ENCODE peak calls at places on chromosome 10, in ten cellular contexts. M is AG04450, B is mucosa of descending colon, N is GM23338, I is suprapubic skin, Q is astrocyte of the cerebellum, O is body of pancreas, F is neural progenitor cell, G is lower leg skin, E is endodermal cell. A is an unnamed sample.

GRCh38 chr10:126147866-126148578 is 240.3 kb downstream of the ADAM12 start:
- DNase-seq in M (no peak), B (no peak), N (no peak), I (no peak), Q (peak; percentile 81), O (no peak), F (peak; percentile 79), G (no peak), E (no peak), A (no peak)

GRCh38 chr10:47123889-47124288 is 176.1 kb upstream of the GDF10 start:
- DNase-seq in M (no peak), B (no peak), N (no peak), I (no peak), Q (no peak), O (no peak), F (no peak), G (peak; percentile 50), E (peak; percentile 26), A (no peak)

GRCh38 chr10:103651783-103652476 is 158.4 kb downstream of the NEURL1 start:
- DNase-seq in M (no peak), B (peak; percentile 58), N (no peak), I (no peak), Q (no peak), O (no peak), F (no peak), G (no peak), E (no peak), A (no peak)

GRCh38 chr10:110493832-110494426 is 3.8 kb upstream of the DUSP5 start:
- DNase-seq in M (no peak), B (no peak), N (no peak), I (no peak), Q (no peak), O (no peak), F (no peak), G (no peak), E (peak; percentile 78), A (no peak)

GRCh38 chr10:132703305-132704007 is 82.5 kb downstream of the NKX6-2 start:
- DNase-seq in M (no peak), B (peak; percentile 33), N (no peak), I (peak; percentile 47), Q (no peak), O (no peak), F (no peak), G (no peak), E (peak; percentile 26), A (no peak)

GRCh38 chr10:131947631-131948347 is 33.9 kb downstream of the BNIP3 start:
- DNase-seq in M (peak; percentile 24), B (no peak), N (no peak), I (peak; percentile 31), Q (peak; percentile 53), O (no peak), F (no peak), G (peak; percentile 52), E (peak; percentile 34), A (no peak)

GRCh38 chr10:116721991-116722392 is 20.4 kb downstream of the HSPA12A start:
- DNase-seq in M (no peak), B (no peak), N (no peak), I (peak; percentile 34), Q (no peak), O (no peak), F (peak; percentile 60), G (no peak), E (peak; percentile 46), A (no peak)

GRCh38 chr10:24929056-24929544 is 23.3 kb downstream of the PRTFDC1 start:
- DNase-seq in M (no peak), B (no peak), N (no peak), I (no peak), Q (peak; percentile 97), O (no peak), F (peak; percentile 15), G (no peak), E (no peak), A (no peak)

GRCh38 chr10:98659951-98660350 is 213.2 kb upstream of the HPS1 start:
- DNase-seq in M (no peak), B (no peak), N (no peak), I (no peak), Q (no peak), O (no peak), F (no peak), G (no peak), E (no peak), A (no peak)

GRCh38 chr10:98667081-98667480 is 220.3 kb upstream of the HPS1 start:
- DNase-seq in M (no peak), B (no peak), N (no peak), I (no peak), Q (no peak), O (no peak), F (no peak), G (no peak), E (no peak), A (no peak)

DNA sequence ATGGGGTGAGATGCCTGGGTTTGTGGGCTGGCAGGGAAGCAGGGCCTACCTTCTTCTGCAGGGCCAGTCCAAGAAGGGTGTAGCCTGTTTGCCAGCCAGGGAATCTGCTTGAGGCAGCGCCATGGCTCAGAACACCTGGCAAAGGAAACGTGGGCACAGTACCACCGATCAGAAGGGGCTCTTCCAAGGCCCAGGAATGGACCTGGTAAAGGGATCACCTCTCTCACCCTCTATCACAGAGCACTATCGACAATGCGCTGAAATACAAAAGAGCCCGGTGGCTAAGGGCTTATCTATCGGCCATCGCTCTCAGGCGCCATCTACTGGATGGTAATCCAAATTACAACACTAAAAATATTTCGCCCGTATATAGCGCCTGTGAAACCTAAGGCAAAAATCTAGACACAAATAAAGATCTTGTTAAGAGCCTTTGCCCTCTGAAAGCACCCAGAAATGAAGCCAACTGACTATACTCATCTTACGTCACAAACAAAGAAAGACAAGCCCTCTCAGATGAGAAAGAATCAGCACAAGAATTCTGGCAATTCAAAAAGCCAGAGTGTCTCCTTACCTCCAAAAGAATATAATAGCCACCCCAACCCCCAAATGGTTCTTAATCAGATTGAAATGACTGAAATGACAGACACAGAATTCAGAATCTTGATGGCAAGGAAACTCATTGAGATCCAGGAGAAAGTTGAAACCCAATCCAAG is 217.8 kb upstream of the HPS1 start:
- DNase-seq in M (no peak), B (no peak), N (peak; percentile 84), I (no peak), Q (peak; percentile 1), O (peak; percentile 9), F (peak; percentile 64), G (no peak), E (peak; percentile 79), A (peak; percentile 74)
- TF ChIP-seq CTCF in M (peak; percentile 57), B (no peak), N (peak; percentile 89), I (no peak), Q (peak; percentile 58), O (peak; percentile 32), F (peak; percentile 69), G (no peak), E (peak; percentile 89), A (peak; percentile 67)

GRCh38 chr10:22603581-22603980 is 110.8 kb downstream of the PIP4K2A start:
- DNase-seq in M (no peak), B (no peak), N (no peak), I (no peak), Q (no peak), O (no peak), F (no peak), G (no peak), E (no peak), A (no peak)

GRCh38 chr10:22599048-22599561 is 115.3 kb downstream of the PIP4K2A start:
- DNase-seq in M (peak; percentile 41), B (no peak), N (no peak), I (no peak), Q (peak; percentile 67), O (no peak), F (no peak), G (no peak), E (no peak), A (peak; percentile 42)

GRCh38 chr10:22599636-22600228 is 114.6 kb downstream of the PIP4K2A start:
- DNase-seq in M (no peak), B (no peak), N (no peak), I (no peak), Q (no peak), O (no peak), F (no peak), G (no peak), E (no peak), A (no peak)

GRCh38 chr10:22600516-22600915 is 113.9 kb downstream of the PIP4K2A start:
- DNase-seq in M (no peak), B (no peak), N (no peak), I (no peak), Q (no peak), O (no peak), F (no peak), G (no peak), E (no peak), A (no peak)

DNA sequence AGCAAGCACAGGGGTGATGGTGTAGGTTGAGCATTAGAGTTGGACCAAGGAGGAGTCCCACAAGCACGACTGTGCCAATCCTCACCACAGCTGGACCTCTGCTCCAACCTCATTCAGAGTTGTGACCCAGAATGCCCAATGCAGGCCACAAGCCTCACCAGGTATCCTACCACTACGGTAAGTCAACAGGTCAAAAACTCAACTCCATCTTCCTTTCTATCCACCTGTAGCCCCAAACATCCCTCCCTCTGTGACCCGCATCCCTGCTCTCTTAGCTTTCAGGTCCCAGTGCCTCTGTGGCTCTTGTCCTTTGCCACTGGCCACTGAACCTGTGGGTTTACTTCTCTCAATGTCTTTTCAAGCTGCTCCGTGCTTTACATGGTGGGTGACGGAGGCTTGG is 112.8 kb downstream of the PIP4K2A start:
- DNase-seq in M (no peak), B (no peak), N (no peak), I (no peak), Q (no peak), O (no peak), F (no peak), G (no peak), E (no peak), A (no peak)
- H3K4me3 ChIP-seq in M (no peak overlapping the region), B (no peak overlapping the region), N (no peak overlapping the region), I (no peak overlapping the region), Q (no peak overlapping the region), O (no peak overlapping the region), F (no peak overlapping the region), G (no peak overlapping the region), E (no peak overlapping the region), A (no peak overlapping the region)

GRCh38 chr10:77432398-77432797 is 205.2 kb downstream of the KCNMA1 start:
- DNase-seq in M (no peak), B (no peak), N (no peak), I (no peak), Q (no peak), O (no peak), F (no peak), G (no peak), E (no peak), A (no peak)

GRCh38 chr10:77428776-77429395 is 208.7 kb downstream of the KCNMA1 start:
- DNase-seq in M (peak; percentile 60), B (no peak), N (peak; percentile 79), I (no peak), Q (peak; percentile 73), O (peak; percentile 59), F (peak; percentile 61), G (no peak), E (peak; percentile 90), A (no peak)

GRCh38 chr10:77431209-77431611 is 206.4 kb downstream of the KCNMA1 start:
- DNase-seq in M (no peak), B (no peak), N (peak; percentile 67), I (no peak), Q (no peak), O (no peak), F (peak; percentile 75), G (no peak), E (peak; percentile 78), A (no peak)

GRCh38 chr10:77431980-77432379 is 205.6 kb downstream of the KCNMA1 start:
- DNase-seq in M (no peak), B (no peak), N (no peak), I (no peak), Q (no peak), O (no peak), F (no peak), G (no peak), E (no peak), A (no peak)

DNA sequence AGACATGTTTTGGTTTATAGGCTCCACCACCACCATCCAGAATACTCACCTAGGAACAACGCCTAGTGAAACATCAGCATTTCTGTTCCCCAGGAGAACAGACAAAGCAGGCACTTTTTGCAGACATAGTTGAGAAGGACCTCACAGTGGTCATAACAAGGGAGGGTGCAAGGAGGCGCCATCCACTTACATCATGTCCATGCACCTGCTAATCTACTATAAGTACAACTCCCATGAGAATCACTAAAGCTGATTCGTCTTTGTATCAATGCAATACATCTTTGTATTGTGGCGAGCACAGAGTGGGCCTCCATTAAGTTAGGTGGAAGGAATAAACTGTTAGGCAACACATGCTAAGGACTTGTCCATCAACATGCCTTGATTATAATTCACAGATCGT is 207.1 kb downstream of the KCNMA1 start:
- DNase-seq in M (no peak), B (no peak), N (no peak), I (no peak), Q (no peak), O (no peak), F (no peak), G (no peak), E (no peak), A (no peak)
- TF ChIP-seq CTCF in M (no peak), B (no peak), N (no peak), I (no peak), Q (no peak), O (no peak), F (peak; percentile 6), G (no peak), E (peak; percentile 32), A (no peak)

DNA sequence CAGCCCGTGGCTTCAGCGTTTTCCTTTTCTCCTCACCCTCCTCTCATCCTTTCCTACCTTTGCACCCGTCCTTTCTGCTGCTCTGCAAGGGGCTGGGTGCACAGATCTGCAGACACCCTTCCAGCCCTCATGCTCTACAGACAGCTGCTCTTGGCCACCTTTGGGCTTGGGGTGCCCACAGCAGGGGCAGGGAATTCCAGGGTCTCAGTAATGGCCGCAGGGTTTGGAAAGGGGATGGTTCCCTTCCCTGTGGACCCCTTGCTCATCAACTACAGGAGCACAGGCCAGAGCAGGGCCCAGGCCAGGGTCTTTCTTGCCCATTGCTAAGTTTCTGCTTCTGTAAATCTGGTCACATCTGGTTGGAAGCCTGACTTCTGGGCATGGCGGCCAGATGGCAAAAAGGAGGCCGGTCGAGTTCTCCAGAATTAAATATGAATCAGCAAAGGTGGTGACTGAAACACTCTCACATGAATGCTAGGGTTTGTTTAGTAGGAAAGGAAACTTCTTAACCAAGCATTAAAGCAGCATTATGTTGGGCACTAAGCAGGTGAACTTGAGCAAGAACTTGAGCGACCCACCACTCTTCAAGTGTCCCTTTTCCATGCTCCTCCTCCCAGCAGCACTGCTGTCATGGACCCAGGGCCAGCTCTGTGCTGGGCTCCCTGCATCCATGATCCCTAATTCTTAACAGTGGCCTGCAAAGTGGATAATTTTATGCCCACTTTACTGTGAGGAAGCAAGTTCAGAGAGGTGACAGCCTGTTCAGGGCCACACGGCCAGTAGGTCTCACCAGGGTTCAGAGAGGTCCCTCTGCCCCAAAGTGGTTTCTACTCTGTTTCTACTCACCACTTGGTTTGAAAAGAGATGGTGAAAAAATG is 1.5 kb downstream of the ECHDC3 start:
- DNase-seq in M (no peak), B (no peak), N (no peak), I (no peak), Q (no peak), O (no peak), F (no peak), G (peak; percentile 60), E (no peak), A (no peak)
- H3K4me3 ChIP-seq in M (no peak overlapping the region), B (no peak overlapping the region), N (peak overlapping the region; percentile 71), I (peak overlapping the region; percentile 65), Q (no peak overlapping the region), O (peak overlapping the region; percentile 59), F (no peak overlapping the region), G (no peak overlapping the region), E (no peak overlapping the region), A (no peak overlapping the region)